ENCODE peak calls at places on chromosomes 7 and 10, in eight cellular contexts. N, Z, C, V, F, X, D and L are unnamed samples. For H3K4me1, the result is how much of the 10 kb centered on the place peaks cover.

GRCh38 chr10:7558036-7558435 is 108.7 kb downstream of the ITIH5 start:
- DNase-seq in V (no peak), C (no peak), X (no peak), N (no peak), D (no peak), Z (peak), F (no peak), L (no peak)

GRCh38 chr7:30173058-30173897 is 38.5 kb downstream of the MTURN start:
- DNase-seq in N (peak), Z (peak), X (peak), C (peak), V (peak), F (peak), D (peak), L (no peak)

GRCh38 chr7:44378744-44379143 is 53.4 kb upstream of the CAMK2B start:
- DNase-seq in F (peak), N (peak), C (no peak), Z (no peak), D (no peak), X (peak), V (no peak), L (no peak)

GRCh38 chr10:8105932-8106331 is 51.4 kb downstream of the GATA3 start:
- DNase-seq in C (no peak), V (no peak), X (no peak), F (no peak), D (no peak), N (no peak), Z (no peak), L (no peak)

GRCh38 chr7:43353902-43354301 is 229.0 kb upstream of the STK17A start:
- DNase-seq in X (no peak), C (no peak), F (no peak), Z (no peak), N (no peak), D (no peak), V (no peak), L (no peak)

GRCh38 chr7:130141858-130142653 is 63.1 kb downstream of the TMEM209 start:
- DNase-seq in N (no peak), V (peak), X (no peak), Z (no peak), C (peak), F (no peak), D (no peak), L (no peak)

GRCh38 chr7:74029991-74030415 is 2.0 kb downstream of the ELN start:
- DNase-seq in N (no peak), V (no peak), Z (no peak), X (no peak), C (no peak), F (no peak), D (peak), L (no peak)

GRCh38 chr10:91614254-91614624 is 18.6 kb downstream of the PPP1R3C start:
- DNase-seq in D (no peak), C (no peak), N (peak), F (peak), Z (peak), V (no peak), X (no peak), L (no peak)

GRCh38 chr7:77537595-77538185 is 595 bp downstream of the PTPN12 start:
- DNase-seq in C (peak), F (no peak), D (peak), V (peak), Z (peak), N (peak), X (peak), L (peak)

GRCh38 chr10:133127291-133128125 is 32.5 kb upstream of the KNDC1 start:
- DNase-seq in Z (no peak), D (peak), X (peak), N (no peak), V (peak), C (peak), F (no peak), L (no peak)

GRCh38 chr10:30151581-30152389 is 92.4 kb upstream of the JCAD start:
- DNase-seq in F (peak), Z (peak), C (no peak), D (no peak), N (peak), X (peak), V (no peak), L (no peak)

GRCh38 chr7:154343778-154344412 is 291.7 kb downstream of the DPP6 start:
- DNase-seq in Z (no peak), N (no peak), V (no peak), X (no peak), D (no peak), F (no peak), C (no peak), L (no peak)

GRCh38 chr7:63041786-63042185 is 956.9 kb upstream of the ZNF722 start:
- DNase-seq in D (no peak), V (no peak), Z (no peak), F (no peak), N (no peak), C (no peak), X (no peak), L (no peak)

GRCh38 chr10:17536221-17536620 is 81.0 kb downstream of the HACD1 start:
- DNase-seq in F (no peak), Z (no peak), V (no peak), X (no peak), N (no peak), C (no peak), D (no peak), L (no peak)

GRCh38 chr10:129870926-129871660 is 93.0 kb downstream of the EBF3 start:
- DNase-seq in V (no peak), D (no peak), C (no peak), X (no peak), N (no peak), Z (no peak), F (no peak), L (no peak)

GRCh38 chr7:149196151-149196704 is 882 bp downstream of the ZNF282 start:
- DNase-seq in N (no peak), Z (no peak), F (peak), D (peak), V (no peak), X (peak), C (peak), L (no peak)

GRCh38 chr7:90594791-90595317 is 1.3 kb upstream of the CDK14 start:
- DNase-seq in X (no peak), N (peak), C (no peak), D (no peak), V (no peak), F (peak), Z (no peak), L (no peak)

GRCh38 chr10:78923644-78924318 is 145.0 kb upstream of the ZMIZ1 start:
- DNase-seq in F (no peak), X (no peak), D (no peak), V (no peak), Z (no peak), C (peak), N (no peak), L (no peak)

GRCh38 chr10:127046975-127047877 is 142.0 kb downstream of the DOCK1 start:
- DNase-seq in V (no peak), Z (no peak), C (no peak), D (no peak), F (peak), N (peak), X (no peak), L (no peak)

DNA sequence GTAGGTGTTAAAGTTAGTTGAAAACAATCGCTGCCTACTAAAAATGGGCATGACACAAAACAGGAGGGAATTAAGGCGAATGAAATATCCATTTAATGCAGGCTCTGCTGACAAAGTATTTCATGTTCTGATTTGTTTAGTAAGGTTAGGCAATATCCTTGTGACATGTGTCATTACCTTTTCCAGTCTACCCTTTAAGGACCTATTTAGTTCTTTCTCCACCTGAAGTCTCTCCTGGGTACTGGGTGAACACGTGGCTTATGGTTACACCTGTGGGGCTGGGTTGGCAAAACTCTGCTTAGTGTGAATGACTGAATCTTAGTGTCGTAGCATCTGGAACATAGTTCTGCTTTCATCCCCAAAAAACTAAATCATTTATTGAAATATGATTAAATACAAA is 313.5 kb downstream of the CCDC3 start:
- DNase-seq in Z (no peak), X (no peak), D (no peak), C (no peak), N (no peak), F (no peak), V (no peak), L (no peak)
- H3K27ac ChIP-seq in Z (no peak), X (no peak), D (no peak), C (no peak), N (no peak), F (no peak), V (no peak), L (no peak)

GRCh38 chr10:103619424-103620356 is 126.2 kb downstream of the NEURL1 start:
- DNase-seq in X (no peak), C (no peak), Z (no peak), N (no peak), D (no peak), F (no peak), V (no peak), L (no peak)
- H3K4me1 ChIP-seq in X (under half), C (under half), Z (under half), N (under half), D (under half), F (under half), V (under half), L (under half)

GRCh38 chr10:71712572-71713134 is 6.9 kb downstream of the C10orf105 start:
- DNase-seq in V (no peak), F (no peak), C (no peak), X (no peak), Z (no peak), N (no peak), D (no peak), L (peak)
- H3K4me3 ChIP-seq in V (no peak), F (no peak), C (no peak), X (no peak), Z (no peak), N (no peak), D (no peak), L (no peak)

GRCh38 chr10:45409782-45410181 is 35.8 kb downstream of the ALOX5 start:
- DNase-seq in F (no peak), Z (no peak), V (no peak), N (no peak), D (no peak), C (no peak), X (no peak), L (no peak)
- H3K27ac ChIP-seq in F (no peak), Z (no peak), V (no peak), N (no peak), D (no peak), C (no peak), X (no peak), L (no peak)